ENCODE peak calls at places on chromosomes 11 and 22, in five cellular contexts. D, R, J, F and T are unnamed samples.

GRCh38 chr11:88146106-88146505 is 29.1 kb downstream of the RAB38 start:
- DNase-seq in D (no peak), R (no peak), J (no peak), F (no peak), T (no peak)

GRCh38 chr22:23553922-23554870 is 25.9 kb downstream of the IGLL1 start:
- DNase-seq in D (no peak), R (no peak), J (no peak), F (peak; percentile 31), T (peak; percentile 53)

GRCh38 chr22:45188779-45189178 is 25.1 kb downstream of the NUP50 start:
- DNase-seq in D (peak; percentile 32), R (no peak), J (no peak), F (no peak), T (no peak)

GRCh38 chr11:108768370-108768769 is 103.5 kb downstream of the DDX10 start:
- DNase-seq in D (no peak), R (no peak), J (no peak), F (no peak), T (no peak)

GRCh38 chr22:33020721-33021120 is 37.5 kb downstream of the SYN3 start:
- DNase-seq in D (no peak), R (no peak), J (no peak), F (no peak), T (no peak)

GRCh38 chr11:59285716-59286260 is 72.9 kb upstream of the OR5AN1 start:
- DNase-seq in D (no peak), R (no peak), J (no peak), F (no peak), T (no peak)

GRCh38 chr11:29656557-29656956 is 360.3 kb downstream of the KCNA4 start:
- DNase-seq in D (no peak), R (no peak), J (no peak), F (no peak), T (no peak)

GRCh38 chr11:9020881-9021280 is 17.1 kb upstream of the NRIP3 start:
- DNase-seq in D (no peak), R (no peak), J (no peak), F (no peak), T (no peak)

GRCh38 chr11:110655967-110656366 is 56.3 kb downstream of the ARHGAP20 start:
- DNase-seq in D (no peak), R (no peak), J (no peak), F (no peak), T (no peak)

GRCh38 chr11:58466293-58466692 is 24.3 kb upstream of the OR5B12 start:
- DNase-seq in D (no peak), R (no peak), J (no peak), F (no peak), T (no peak)

GRCh38 chr22:47739616-47740015 is 977.2 kb downstream of the TBC1D22A start:
- DNase-seq in D (no peak), R (no peak), J (no peak), F (no peak), T (peak; percentile 57)

GRCh38 chr11:96752221-96752620 is 362.4 kb downstream of the JRKL start:
- DNase-seq in D (no peak), R (no peak), J (no peak), F (no peak), T (no peak)

GRCh38 chr22:41563051-41563711 is 2.4 kb downstream of the CSDC2 start:
- DNase-seq in D (no peak), R (no peak), J (no peak), F (no peak), T (no peak)

GRCh38 chr11:134411887-134412507 is at the start of gene B3GAT1:
- DNase-seq in D (no peak), R (no peak), J (no peak), F (peak; percentile 69), T (no peak)

GRCh38 chr11:68215524-68216170 is 2.6 kb upstream of the KMT5B start:
- DNase-seq in D (no peak), R (no peak), J (no peak), F (no peak), T (no peak)

GRCh38 chr11:122809861-122810260 is 28.4 kb upstream of the CRTAM start:
- DNase-seq in D (no peak), R (no peak), J (no peak), F (no peak), T (no peak)

GRCh38 chr22:42747701-42748513 is 27.2 kb upstream of the A4GALT start:
- DNase-seq in D (no peak), R (no peak), J (no peak), F (peak; percentile 27), T (no peak)

GRCh38 chr11:96200243-96200642 is 142.8 kb downstream of the MAML2 start:
- DNase-seq in D (no peak), R (no peak), J (no peak), F (no peak), T (no peak)

GRCh38 chr11:107651672-107652071 is 60.2 kb downstream of the SLN start:
- DNase-seq in D (no peak), R (no peak), J (no peak), F (no peak), T (no peak)

GRCh38 chr11:22461626-22462025 is 123.4 kb downstream of the SLC17A6 start:
- DNase-seq in D (no peak), R (no peak), J (no peak), F (no peak), T (no peak)

GRCh38 chr11:68673991-68674390 is 10.4 kb upstream of the GAL start:
- DNase-seq in D (no peak), R (no peak), J (no peak), F (peak; percentile 11), T (no peak)

GRCh38 chr11:77418981-77419592 is 54.8 kb downstream of the PAK1 start:
- DNase-seq in D (no peak), R (no peak), J (no peak), F (no peak), T (no peak)

GRCh38 chr11:102911758-102912481 is 37.1 kb upstream of the MMP12 start:
- DNase-seq in D (no peak), R (no peak), J (no peak), F (no peak), T (no peak)

GRCh38 chr22:31275576-31275975 is 16.7 kb downstream of the PIK3IP1 start:
- DNase-seq in D (no peak), R (no peak), J (no peak), F (no peak), T (no peak)

GRCh38 chr11:22753401-22753800 is 76.2 kb downstream of the SVIP start:
- DNase-seq in D (no peak), R (no peak), J (no peak), F (peak; percentile 41), T (no peak)

GRCh38 chr11:93089474-93090102 is 108.2 kb downstream of the SLC36A4 start:
- DNase-seq in D (no peak), R (no peak), J (no peak), F (peak; percentile 52), T (no peak)

GRCh38 chr22:47564651-47565050 is 802.2 kb downstream of the TBC1D22A start:
- DNase-seq in D (no peak), R (peak; percentile 89), J (no peak), F (peak; percentile 87), T (no peak)

GRCh38 chr11:132920391-132921095 is 611.8 kb downstream of the OPCML start:
- DNase-seq in D (no peak), R (no peak), J (no peak), F (no peak), T (no peak)

GRCh38 chr11:120134931-120135228 is 3.0 kb downstream of the TRIM29 start:
- DNase-seq in D (peak; percentile 21), R (no peak), J (no peak), F (no peak), T (no peak)

GRCh38 chr22:38262051-38262795 is 10.6 kb downstream of the TMEM184B start:
- DNase-seq in D (peak; percentile 82), R (no peak), J (no peak), F (no peak), T (no peak)

GRCh38 chr11:120334894-120335462 is 1.2 kb upstream of the ARHGEF12 start:
- DNase-seq in D (no peak), R (peak; percentile 70), J (peak; percentile 89), F (peak; percentile 92), T (no peak)

GRCh38 chr11:69301491-69302401 is 7.8 kb downstream of the MYEOV start:
- DNase-seq in D (peak; percentile 80), R (no peak), J (no peak), F (no peak), T (peak; percentile 92)

GRCh38 chr11:16086229-16086628 is 270.1 kb downstream of the SOX6 start:
- DNase-seq in D (no peak), R (no peak), J (no peak), F (peak; percentile 34), T (no peak)

GRCh38 chr11:121291896-121292502 is 572 bp upstream of the SC5D start:
- DNase-seq in D (no peak), R (peak; percentile 15), J (peak; percentile 35), F (peak; percentile 89), T (no peak)

GRCh38 chr11:44595964-44596381 is 30.5 kb downstream of the CD82 start:
- DNase-seq in D (no peak), R (no peak), J (no peak), F (no peak), T (no peak)

GRCh38 chr11:34427171-34427805 is 11.4 kb upstream of the CAT start:
- DNase-seq in D (no peak), R (no peak), J (no peak), F (no peak), T (no peak)

GRCh38 chr11:77151804-77152513 is 23.9 kb downstream of the MYO7A start:
- DNase-seq in D (peak; percentile 44), R (no peak), J (no peak), F (no peak), T (peak; percentile 52)